ENCODE peak calls at places on chromosomes 12 and 14, in four cellular contexts. K is fibroblast of lung, U is neural progenitor cell, D is hepatocyte. I is an unnamed sample.

GRCh38 chr14:68819260-68819691 is 26.4 kb upstream of the ZFP36L1 start:
- DNase-seq in U (peak), D (peak), K (peak), I (no peak)

GRCh38 chr12:122886851-122887816 is 8.8 kb downstream of the VPS37B start:
- DNase-seq in K (no peak), D (peak), U (peak), I (no peak)

GRCh38 chr14:97783001-97783400 is 985.8 kb downstream of the VRK1 start:
- DNase-seq in K (no peak), D (no peak), U (no peak), I (no peak)

GRCh38 chr14:90302529-90303303 is 29.0 kb downstream of the NRDE2 start:
- DNase-seq in K (no peak), D (no peak), U (no peak), I (no peak)

GRCh38 chr12:110741371-110741770 is 1.3 kb downstream of the PPP1CC start:
- DNase-seq in D (no peak), U (no peak), K (no peak), I (no peak)

GRCh38 chr14:86527312-86527711 is 997.4 kb downstream of the FLRT2 start:
- DNase-seq in D (no peak), U (no peak), K (no peak), I (no peak)

GRCh38 chr14:105529506-105530445 is 3.4 kb downstream of the TMEM121 start:
- DNase-seq in K (no peak), U (no peak), D (peak), I (no peak)

GRCh38 chr12:90628213-90628612 is 326.8 kb downstream of the CCER1 start:
- DNase-seq in D (no peak), U (no peak), K (no peak), I (no peak)

GRCh38 chr14:90400904-90401561 is 4.2 kb downstream of the CALM1 start:
- DNase-seq in K (no peak), U (no peak), D (no peak), I (no peak)

GRCh38 chr12:108338915-108339657 is at the start of gene CMKLR1:
- DNase-seq in U (peak), K (no peak), D (peak), I (peak)
- TF ChIP-seq EZH2 in U (no peak), K (no peak), D (no peak), I (no peak)

DNA sequence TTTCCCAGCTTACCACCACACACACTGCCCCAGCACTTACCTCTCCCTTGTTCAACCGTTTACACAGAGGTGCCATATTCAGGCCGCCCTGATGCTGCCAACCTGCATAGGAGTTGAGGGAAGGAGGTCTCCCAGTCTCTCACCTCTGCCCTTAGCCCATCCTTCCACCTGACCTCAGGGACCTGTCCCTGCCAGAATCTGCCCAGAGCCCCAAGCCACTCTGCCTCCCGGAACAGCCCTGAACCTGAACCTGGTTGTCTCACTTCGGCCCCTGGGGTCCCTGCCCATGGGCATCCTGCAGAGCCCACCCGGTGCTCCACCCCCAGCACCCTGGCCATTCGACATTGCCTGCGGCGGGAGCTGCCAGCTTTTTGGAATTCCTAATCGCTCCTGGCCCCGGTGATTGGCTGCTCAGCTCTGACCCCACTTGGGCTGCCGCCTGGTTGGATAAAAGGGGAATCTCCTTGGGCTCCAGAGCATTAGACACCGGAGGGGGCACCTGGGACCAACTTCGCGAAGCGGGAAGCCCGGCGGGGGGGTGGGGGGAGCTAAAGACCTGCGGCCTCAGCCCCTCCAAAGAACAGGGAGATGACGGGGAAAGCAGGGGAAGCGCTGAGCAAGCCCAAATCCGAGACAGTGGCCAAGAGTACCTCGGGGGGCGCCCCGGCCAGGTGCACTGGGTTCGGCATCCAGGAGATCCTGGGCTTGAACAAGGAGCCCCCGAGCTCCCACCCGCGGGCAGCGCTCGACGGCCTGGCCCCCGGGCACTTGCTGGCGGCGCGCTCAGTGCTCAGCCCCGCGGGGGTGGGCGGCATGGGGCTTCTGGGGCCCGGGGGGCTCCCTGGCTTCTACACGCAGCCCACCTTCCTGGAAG is at the start of gene VSX2:
- DNase-seq in K (no peak), U (peak), D (no peak), I (no peak)
- TF ChIP-seq EZH2 in K (no peak), U (no peak), D (no peak), I (peak)

GRCh38 chr12:63149884-63150254 is 1.1 kb downstream of the AVPR1A start:
- DNase-seq in D (no peak), U (peak), K (no peak), I (no peak)
- TF ChIP-seq EZH2 in D (no peak), U (no peak), K (no peak), I (no peak)

GRCh38 chr12:113474635-113475436 is 3.2 kb upstream of the LHX5 start:
- DNase-seq in U (peak), K (no peak), D (no peak), I (no peak)
- TF ChIP-seq EZH2 in U (peak), K (no peak), D (no peak), I (peak)